ENCODE peak calls at places on chromosomes 3 and 15, in four cellular contexts. F, U, D and I are unnamed samples. For H3K36me3, the result is how much of the 10 kb centered on the place peaks cover.

GRCh38 chr3:21158801-21159564 is 592.0 kb downstream of the ZNF385D start:
- DNase-seq in D (no peak), F (no peak), U (no peak), I (no peak)

GRCh38 chr15:67601008-67601620 is 58.6 kb downstream of the MAP2K5 start:
- DNase-seq in U (no peak), D (no peak), F (no peak), I (no peak)

GRCh38 chr15:99994849-99995248 is 261.6 kb upstream of the LYSMD4 start:
- DNase-seq in U (no peak), D (no peak), F (no peak), I (no peak)

GRCh38 chr3:71304684-71305083 is 278.8 kb downstream of the FOXP1 start:
- DNase-seq in U (no peak), D (no peak), F (peak), I (no peak)

GRCh38 chr15:92617197-92618037 is 38.2 kb downstream of the FAM174B start:
- DNase-seq in F (peak), U (peak), D (no peak), I (no peak)

GRCh38 chr3:114764056-114764492 is 383.0 kb downstream of the ZBTB20 start:
- DNase-seq in F (peak), D (no peak), U (no peak), I (no peak)

GRCh38 chr15:65902373-65902772 is 33.1 kb downstream of the RAB11A start:
- DNase-seq in D (peak), U (peak), F (peak), I (no peak)

GRCh38 chr3:167886690-167887089 is 151.2 kb downstream of the SERPINI1 start:
- DNase-seq in D (no peak), U (no peak), F (no peak), I (no peak)

GRCh38 chr3:130395916-130396315 is 50.4 kb downstream of the COL6A5 start:
- DNase-seq in D (peak), U (no peak), F (peak), I (peak)

GRCh38 chr3:86578071-86578470 is 412.9 kb downstream of the VGLL3 start:
- DNase-seq in D (no peak), U (no peak), F (no peak), I (no peak)

GRCh38 chr15:95845862-95846515 is 484.5 kb upstream of the NR2F2 start:
- DNase-seq in U (no peak), D (no peak), F (no peak), I (no peak)

GRCh38 chr3:71863563-71864190 is 78.7 kb upstream of the PROK2 start:
- DNase-seq in D (no peak), U (no peak), F (no peak), I (no peak)

GRCh38 chr3:196323016-196323415 is 5.0 kb upstream of the DYNLT2B start:
- DNase-seq in F (no peak), D (no peak), U (no peak), I (no peak)

GRCh38 chr3:99579246-99579645 is 59.1 kb upstream of the COL8A1 start:
- DNase-seq in F (peak), D (no peak), U (no peak), I (no peak)

DNA sequence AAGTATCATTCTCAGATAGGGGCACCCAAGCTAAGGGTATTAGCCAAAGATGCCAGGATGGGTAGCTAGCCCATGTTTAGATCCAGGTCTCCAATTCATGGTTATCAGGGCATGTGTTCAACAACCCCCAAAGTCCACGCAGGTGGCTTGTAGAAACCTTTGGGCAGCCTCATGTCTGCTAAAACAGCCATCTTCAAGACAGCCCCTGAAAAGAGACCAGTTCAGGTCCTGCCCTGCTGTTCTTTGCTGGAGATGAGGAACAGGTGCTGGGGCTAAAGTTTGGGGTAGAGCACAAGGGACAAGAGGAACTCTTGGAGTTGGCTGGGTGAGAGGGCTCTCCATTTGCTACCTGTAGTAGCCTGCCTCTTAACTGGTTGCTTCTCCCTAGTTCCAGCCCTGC is 4.6 kb downstream of the PPM1M start:
- DNase-seq in D (no peak), F (no peak), U (no peak), I (no peak)
- H3K36me3 ChIP-seq in D (under half), F (under half), U (under half), I (under half)

DNA sequence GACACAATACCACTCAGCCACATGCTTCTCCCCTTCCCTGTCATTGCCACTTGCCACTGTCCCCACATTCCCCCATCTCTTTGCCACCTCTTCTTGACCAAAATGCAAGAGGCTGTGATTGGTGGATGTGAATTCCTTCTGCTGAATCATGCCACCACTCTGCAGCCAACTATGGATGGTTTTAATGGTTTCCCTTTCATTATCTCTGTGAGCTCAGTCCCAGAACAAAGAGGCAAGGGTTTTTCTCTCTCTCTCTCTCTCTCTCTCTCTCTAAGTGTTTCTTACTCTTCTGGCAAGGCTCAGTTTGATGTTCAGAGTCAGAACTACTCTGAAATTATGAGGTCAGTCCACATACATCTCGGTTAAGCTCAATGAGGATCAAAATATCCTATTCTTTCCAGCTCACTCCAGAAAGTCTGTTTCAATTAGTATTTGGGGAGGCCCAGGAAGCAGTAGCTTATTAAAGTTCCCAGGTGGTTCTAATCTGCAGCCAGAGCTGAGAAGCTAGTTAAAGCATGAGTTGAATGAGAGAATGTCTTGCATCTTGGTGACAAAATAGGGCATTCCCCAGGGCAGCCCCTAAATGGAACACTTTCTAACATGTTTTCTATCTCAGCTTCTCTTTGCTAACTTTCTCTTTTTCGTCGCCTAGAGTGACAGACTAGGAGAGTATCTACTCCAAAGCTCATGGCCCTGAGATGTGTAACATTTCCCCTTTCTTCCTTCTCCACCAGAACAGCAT is 8.5 kb upstream of the ILDR1 start:
- DNase-seq in F (no peak), U (no peak), D (no peak), I (no peak)
- TF ChIP-seq SIN3A in F (no peak), U (no peak), D (no peak), I (no peak)

GRCh38 chr3:45002680-45003079 is 23.4 kb upstream of the CLEC3B start:
- DNase-seq in U (no peak), D (no peak), F (no peak), I (no peak)
- TF ChIP-seq TCF7L2 in U (no peak), D (no peak), F (no peak), I (no peak)

DNA sequence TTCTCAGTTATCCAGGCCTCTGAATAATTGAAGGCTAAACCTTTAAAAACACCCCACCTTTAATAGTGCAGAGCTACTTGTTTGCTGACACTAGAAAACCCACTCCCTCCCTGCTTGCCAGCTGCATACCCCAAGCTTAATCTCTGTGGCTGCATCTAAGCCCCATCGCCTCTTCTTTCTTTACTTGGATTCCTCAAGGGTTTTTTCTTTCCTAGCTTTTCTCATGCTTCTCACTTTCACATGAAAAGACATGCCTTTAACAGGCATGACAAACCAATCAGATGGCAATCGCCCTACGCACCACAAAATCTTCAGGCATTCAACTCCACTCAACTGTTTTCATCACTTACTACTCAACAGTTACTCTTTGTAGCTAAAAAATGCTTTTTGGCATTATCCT is 77.5 kb downstream of the PLD1 start:
- DNase-seq in U (no peak), D (no peak), F (no peak), I (no peak)
- H3K36me3 ChIP-seq in U (under half), D (under half), F (under half), I (under half)

GRCh38 chr3:52503788-52504424 is 8.8 kb downstream of the STAB1 start:
- DNase-seq in U (peak), D (no peak), F (no peak), I (no peak)

GRCh38 chr3:52509753-52510328 is 14.7 kb downstream of the STAB1 start:
- DNase-seq in F (no peak), D (no peak), U (no peak), I (no peak)

GRCh38 chr3:52507359-52507758 is 12.2 kb downstream of the STAB1 start:
- DNase-seq in D (no peak), U (no peak), F (peak), I (no peak)

GRCh38 chr3:52504977-52505376 is 9.8 kb downstream of the STAB1 start:
- DNase-seq in F (no peak), D (no peak), U (no peak), I (no peak)

GRCh38 chr3:52506266-52506966 is 11.3 kb downstream of the STAB1 start:
- DNase-seq in D (no peak), F (no peak), U (no peak), I (no peak)
- TF ChIP-seq SIN3A in D (no peak), F (no peak), U (no peak), I (no peak)

GRCh38 chr15:30958219-30958618 is 33.2 kb downstream of the MTMR10 start:
- DNase-seq in F (no peak), U (no peak), D (no peak), I (no peak)
- TF ChIP-seq TCF7L2 in F (no peak), U (no peak), D (no peak), I (no peak)

GRCh38 chr15:90799639-90800038 is 68.7 kb upstream of the FURIN start:
- DNase-seq in U (no peak), D (no peak), F (no peak), I (no peak)

GRCh38 chr15:90807687-90808086 is 60.7 kb upstream of the FURIN start:
- DNase-seq in F (no peak), D (no peak), U (no peak), I (peak)

GRCh38 chr15:90807074-90807646 is 61.2 kb upstream of the FURIN start:
- DNase-seq in D (no peak), U (no peak), F (no peak), I (no peak)

GRCh38 chr15:90801803-90802202 is 66.6 kb upstream of the FURIN start:
- DNase-seq in U (no peak), D (no peak), F (no peak), I (no peak)
- H3K36me3 ChIP-seq in U (half or more), D (under half), F (under half), I (under half)

GRCh38 chr3:112638327-112639020 is 2.5 kb downstream of the CCDC80 start:
- DNase-seq in U (no peak), D (no peak), F (no peak), I (no peak)

GRCh38 chr3:112639451-112640332 is 1.3 kb downstream of the CCDC80 start:
- DNase-seq in U (no peak), D (no peak), F (no peak), I (no peak)

GRCh38 chr3:112642912-112643506 is 2.1 kb upstream of the CCDC80 start:
- DNase-seq in F (peak), D (peak), U (peak), I (no peak)

GRCh38 chr3:112640864-112641751 is at the start of gene CCDC80:
- DNase-seq in U (peak), D (peak), F (no peak), I (no peak)

DNA sequence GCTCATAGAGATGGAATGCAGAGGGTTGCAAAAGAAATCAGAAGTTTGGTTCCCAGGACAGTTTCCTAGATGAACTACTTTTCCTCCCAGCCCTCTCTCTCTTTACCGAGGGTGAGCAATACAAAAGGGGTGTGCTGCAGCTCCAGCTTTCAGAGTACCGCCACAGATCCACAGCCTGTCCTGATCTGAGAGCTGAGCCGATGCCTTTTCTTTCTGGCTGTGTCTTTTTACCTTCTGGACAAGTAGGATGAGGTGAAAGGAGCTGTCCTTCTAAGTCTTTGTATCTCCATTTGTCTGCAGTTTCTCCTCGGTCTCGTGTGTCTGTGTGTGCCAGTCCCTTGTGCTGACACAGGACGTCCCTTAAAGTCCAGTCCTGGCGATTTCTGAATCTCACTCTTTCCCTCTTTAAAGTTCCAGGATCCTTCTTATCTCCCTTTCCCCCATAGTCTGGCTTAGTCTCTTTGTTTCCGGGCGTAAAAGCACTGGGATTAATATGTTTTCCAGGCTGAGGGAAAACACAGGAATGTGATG is 545 bp downstream of the CCDC80 start:
- DNase-seq in F (no peak), D (no peak), U (no peak), I (no peak)
- TF ChIP-seq SIN3A in F (no peak), D (no peak), U (no peak), I (no peak)

GRCh38 chr15:88574646-88575045 is 28.2 kb upstream of the DET1 start:
- DNase-seq in U (no peak), D (no peak), F (no peak), I (no peak)
- TF ChIP-seq TCF7L2 in U (no peak), D (no peak), F (no peak), I (no peak)

GRCh38 chr15:29418178-29418577 is 148.6 kb upstream of the NSMCE3 start:
- DNase-seq in U (no peak), D (no peak), F (no peak), I (no peak)
- H3K36me3 ChIP-seq in U (under half), D (under half), F (under half), I (under half)